ENCODE peak calls at places on chromosome 4, in seven cellular contexts. H is K562; G is endodermal cell; T is suprapubic skin; C is ascending aorta; D is CD8-positive, alpha-beta T cell; F is NB4. M is an unnamed sample.

GRCh38 chr4:147194107-147194506 is 248.4 kb upstream of the TTC29 start:
- DNase-seq in H (no peak), G (no peak), T (no peak), C (no peak), D (no peak), F (no peak), M (no peak)

GRCh38 chr4:10589808-10590207 is 94.8 kb downstream of the CLNK start:
- DNase-seq in H (no peak), G (no peak), T (no peak), C (no peak), D (no peak), F (no peak), M (no peak)

GRCh38 chr4:135319685-135320084 is 1118.1 kb upstream of the PABPC4L start:
- DNase-seq in H (no peak), G (peak; percentile 53), T (no peak), C (no peak), D (no peak), F (no peak), M (no peak)

GRCh38 chr4:171956678-171957077 is 143.5 kb downstream of the GALNTL6 start:
- DNase-seq in H (no peak), G (no peak), T (no peak), C (no peak), D (no peak), F (no peak), M (no peak)

GRCh38 chr4:10296730-10297129 is 160.5 kb downstream of the ZNF518B start:
- DNase-seq in H (no peak), G (peak; percentile 53), T (no peak), C (no peak), D (no peak), F (no peak), M (no peak)

GRCh38 chr4:92303621-92304027 is at the start of gene GRID2:
- DNase-seq in H (no peak), G (peak; percentile 91), T (no peak), C (no peak), D (no peak), F (no peak), M (no peak)

GRCh38 chr4:153025402-153025801 is 89.3 kb downstream of the FHDC1 start:
- DNase-seq in H (no peak), G (no peak), T (no peak), C (no peak), D (no peak), F (no peak), M (no peak)

GRCh38 chr4:14924080-14924916 is 78.0 kb upstream of the CPEB2 start:
- DNase-seq in H (no peak), G (no peak), T (no peak), C (no peak), D (no peak), F (no peak), M (no peak)

GRCh38 chr4:16192067-16192466 is 34.2 kb downstream of the TAPT1 start:
- DNase-seq in H (no peak), G (no peak), T (no peak), C (no peak), D (no peak), F (no peak), M (no peak)

GRCh38 chr4:155571184-155571944 is 95.3 kb upstream of the GUCY1A1 start:
- DNase-seq in H (no peak), G (no peak), T (no peak), C (no peak), D (no peak), F (no peak), M (no peak)

GRCh38 chr4:183636923-183637322 is 22.1 kb downstream of the RWDD4 start:
- DNase-seq in H (no peak), G (no peak), T (no peak), C (peak; percentile 80), D (no peak), F (no peak), M (peak; percentile 19)

GRCh38 chr4:151887151-151887815 is 126.5 kb upstream of the GATB start:
- DNase-seq in H (no peak), G (no peak), T (no peak), C (no peak), D (no peak), F (peak; percentile 49), M (no peak)

GRCh38 chr4:30094866-30095265 is 625.3 kb upstream of the PCDH7 start:
- DNase-seq in H (no peak), G (no peak), T (no peak), C (no peak), D (no peak), F (no peak), M (no peak)

GRCh38 chr4:40953253-40954118 is 203.7 kb downstream of the NSUN7 start:
- DNase-seq in H (no peak), G (no peak), T (no peak), C (peak; percentile 71), D (no peak), F (no peak), M (no peak)

GRCh38 chr4:174749091-174749490 is 80.0 kb downstream of the GLRA3 start:
- DNase-seq in H (no peak), G (no peak), T (no peak), C (no peak), D (no peak), F (no peak), M (no peak)

GRCh38 chr4:106618920-106619319 is 250.3 kb upstream of the GIMD1 start:
- DNase-seq in H (no peak), G (no peak), T (no peak), C (no peak), D (no peak), F (peak; percentile 50), M (no peak)

GRCh38 chr4:77021614-77022089 is 54.1 kb downstream of the CCNI start:
- DNase-seq in H (no peak), G (no peak), T (no peak), C (peak; percentile 72), D (no peak), F (peak; percentile 40), M (no peak)

GRCh38 chr4:82785248-82786003 is 13.2 kb downstream of the SCD5 start:
- DNase-seq in H (peak; percentile 22), G (peak; percentile 50), T (no peak), C (no peak), D (peak; percentile 7), F (peak; percentile 77), M (no peak)

GRCh38 chr4:137623013-137623412 is 90.7 kb upstream of the PCDH18 start:
- DNase-seq in H (no peak), G (no peak), T (no peak), C (no peak), D (no peak), F (no peak), M (no peak)

GRCh38 chr4:128866281-128866680 is 56.8 kb downstream of the JADE1 start:
- DNase-seq in H (no peak), G (no peak), T (no peak), C (no peak), D (no peak), F (no peak), M (no peak)

GRCh38 chr4:159047478-159048165 is 55.3 kb upstream of the RAPGEF2 start:
- DNase-seq in H (peak; percentile 36), G (no peak), T (no peak), C (no peak), D (no peak), F (no peak), M (no peak)

GRCh38 chr4:88697588-88698329 is at the start of gene NAP1L5:
- DNase-seq in H (peak; percentile 32), G (peak; percentile 75), T (peak; percentile 80), C (peak; percentile 86), D (peak; percentile 74), F (peak; percentile 55), M (no peak)
- H3K4me3 ChIP-seq in H (peak within 1 kb of the TSS; percentile 50), G (peak within 1 kb of the TSS; percentile 80), T (peak within 1 kb of the TSS; percentile 56), C (peak within 1 kb of the TSS; percentile 68), D (peak within 1 kb of the TSS; percentile 64), F (peak within 1 kb of the TSS; percentile 51), M (peak within 1 kb of the TSS; percentile 72)

GRCh38 chr4:59374416-59374815 is 1825.7 kb upstream of the ADGRL3 start:
- DNase-seq in H (no peak), G (no peak), T (no peak), C (no peak), D (no peak), F (no peak), M (no peak)
- TF ChIP-seq CTCF in H (no peak), G (peak; percentile 73), T (no peak), C (no peak), D (no peak), F (peak; percentile 23), M (no peak)

GRCh38 chr4:173509031-173510001 is 20.7 kb downstream of the HAND2 start:
- DNase-seq in H (no peak), G (peak; percentile 78), T (no peak), C (peak; percentile 72), D (no peak), F (no peak), M (no peak)

GRCh38 chr4:173507471-173508385 is 22.3 kb downstream of the HAND2 start:
- DNase-seq in H (no peak), G (peak; percentile 77), T (no peak), C (no peak), D (peak; percentile 44), F (no peak), M (no peak)

GRCh38 chr4:173505924-173506779 is 23.9 kb downstream of the HAND2 start:
- DNase-seq in H (peak; percentile 78), G (peak; percentile 92), T (no peak), C (peak; percentile 85), D (no peak), F (peak; percentile 76), M (no peak)

GRCh38 chr4:173506780-173507211 is 23.2 kb downstream of the HAND2 start:
- DNase-seq in H (no peak), G (peak; percentile 71), T (no peak), C (peak; percentile 61), D (no peak), F (no peak), M (no peak)

GRCh38 chr4:173508386-173509002 is 21.5 kb downstream of the HAND2 start:
- DNase-seq in H (no peak), G (peak; percentile 73), T (no peak), C (peak; percentile 61), D (no peak), F (no peak), M (no peak)
- H3K4me3 ChIP-seq in H (no peak overlapping the region), G (peak overlapping the region; percentile 66), T (no peak overlapping the region), C (peak overlapping the region; percentile 68), D (peak overlapping the region; percentile 49), F (no peak overlapping the region), M (peak overlapping the region; percentile 82)

DNA sequence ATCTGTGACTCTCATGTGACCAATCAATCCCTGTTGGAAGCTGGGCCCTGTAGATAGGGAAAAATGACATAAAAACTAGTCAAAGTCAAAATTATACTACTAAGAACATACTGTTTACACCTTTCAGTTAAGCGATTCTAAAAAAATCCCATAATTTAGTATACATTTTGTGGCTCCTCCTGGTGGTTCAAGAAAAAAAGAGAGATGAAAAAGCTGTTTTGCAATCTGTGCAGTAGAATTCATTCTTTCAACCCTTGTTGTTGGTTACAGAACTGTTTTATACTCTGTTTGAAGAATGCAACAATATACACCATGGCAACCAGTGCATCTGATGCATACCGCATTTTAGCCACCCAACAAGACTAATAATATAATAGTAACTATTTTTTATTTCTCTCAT is 66.8 kb upstream of the ANK2 start:
- DNase-seq in H (no peak), G (no peak), T (no peak), C (no peak), D (no peak), F (no peak), M (no peak)
- TF ChIP-seq CTCF in H (no peak), G (peak; percentile 62), T (no peak), C (no peak), D (no peak), F (no peak), M (no peak)

M was measured in thoracic aorta.